ENCODE peak calls at places on chromosomes 2 and 18, in six cellular contexts. X is heart left ventricle, U is A549, M is IMR-90, E is cardiac muscle cell, Y is breast epithelium. K is an unnamed sample.

GRCh38 chr2:57990118-57990725 is 56.4 kb upstream of the VRK2 start:
- DNase-seq in M (no peak), X (no peak), E (no peak), Y (no peak), U (no peak), K (no peak)

GRCh38 chr2:16413257-16413656 is 252.4 kb downstream of the CYRIA start:
- DNase-seq in X (peak; percentile 71), U (no peak), E (no peak), Y (no peak), M (no peak), K (no peak)

GRCh38 chr2:79876430-79876829 is 363.6 kb downstream of the CTNNA2 start:
- DNase-seq in E (no peak), X (no peak), M (peak; percentile 2), U (no peak), Y (no peak), K (no peak)

GRCh38 chr2:6694555-6694954 is 171.2 kb downstream of the CMPK2 start:
- DNase-seq in U (no peak), M (no peak), X (peak; percentile 20), Y (no peak), E (no peak), K (no peak)

GRCh38 chr2:197363998-197364397 is 53.4 kb upstream of the ANKRD44 start:
- DNase-seq in X (no peak), Y (no peak), E (no peak), U (no peak), M (no peak), K (no peak)

GRCh38 chr18:36451454-36452251 is 154.1 kb downstream of the FHOD3 start:
- DNase-seq in E (no peak), X (no peak), Y (no peak), M (no peak), U (no peak), K (no peak)

GRCh38 chr2:106192752-106193490 is 1.2 kb downstream of the UXS1 start:
- DNase-seq in M (peak; percentile 87), U (peak; percentile 41), Y (no peak), E (peak; percentile 92), X (peak; percentile 20), K (no peak)

GRCh38 chr18:45363258-45363657 is 252.0 kb upstream of the SLC14A2 start:
- DNase-seq in U (no peak), X (no peak), Y (no peak), E (no peak), M (no peak), K (no peak)

GRCh38 chr2:61247204-61247812 is 85.3 kb downstream of the C2orf74 start:
- DNase-seq in X (no peak), U (no peak), E (peak; percentile 82), M (peak; percentile 48), Y (no peak), K (no peak)

GRCh38 chr2:176518823-176519222 is 249.6 kb downstream of the MTX2 start:
- DNase-seq in E (no peak), X (peak; percentile 20), Y (no peak), U (no peak), M (no peak), K (no peak)

GRCh38 chr2:181203412-181203811 is 223.0 kb downstream of the UBE2E3 start:
- DNase-seq in E (peak; percentile 33), U (peak; percentile 3), Y (no peak), X (no peak), M (peak; percentile 83), K (no peak)

GRCh38 chr2:188142088-188142487 is 149.6 kb upstream of the GULP1 start:
- DNase-seq in E (no peak), M (no peak), U (no peak), Y (no peak), X (no peak), K (no peak)

GRCh38 chr2:193141-193552 is 70.7 kb downstream of the SH3YL1 start:
- DNase-seq in Y (no peak), E (no peak), M (peak; percentile 2), U (no peak), X (no peak), K (no peak)

GRCh38 chr2:180747728-180748127 is 232.7 kb upstream of the UBE2E3 start:
- DNase-seq in X (no peak), U (no peak), E (no peak), Y (no peak), M (peak; percentile 10), K (no peak)

GRCh38 chr2:226140594-226140993 is 659.0 kb downstream of the IRS1 start:
- DNase-seq in M (no peak), E (no peak), Y (no peak), U (no peak), X (no peak), K (no peak)

GRCh38 chr2:26564121-26564520 is 77.0 kb downstream of the CIB4 start:
- DNase-seq in U (no peak), M (no peak), E (no peak), Y (no peak), X (no peak), K (no peak)

GRCh38 chr2:5938566-5938896 is 246.3 kb downstream of the SOX11 start:
- DNase-seq in Y (no peak), E (no peak), U (no peak), X (no peak), M (no peak), K (no peak)

GRCh38 chr2:38935568-38936172 is 46.0 kb downstream of the ARHGEF33 start:
- DNase-seq in E (peak; percentile 27), M (peak; percentile 84), U (no peak), Y (no peak), X (no peak), K (no peak)

GRCh38 chr2:11553661-11554429 is 20.0 kb downstream of the GREB1 start:
- DNase-seq in Y (no peak), U (no peak), X (no peak), M (peak; percentile 4), E (peak; percentile 54), K (no peak)

GRCh38 chr2:96353606-96354095 is 18.1 kb downstream of the NCAPH start:
- DNase-seq in M (no peak), X (peak; percentile 51), Y (no peak), E (peak; percentile 41), U (no peak), K (no peak)

GRCh38 chr2:117958186-117958585 is 55.7 kb downstream of the CCDC93 start:
- DNase-seq in Y (peak; percentile 17), U (no peak), M (peak; percentile 69), E (peak; percentile 66), X (no peak), K (no peak)

GRCh38 chr18:55173291-55173690 is 214.0 kb upstream of the CCDC68 start:
- DNase-seq in E (no peak), X (no peak), M (no peak), U (no peak), Y (no peak), K (no peak)

GRCh38 chr18:69759046-69759445 is 188.6 kb downstream of the CD226 start:
- DNase-seq in Y (no peak), X (no peak), E (no peak), M (peak; percentile 4), U (no peak), K (no peak)

GRCh38 chr18:69755041-69755440 is 192.6 kb downstream of the CD226 start:
- DNase-seq in M (no peak), Y (no peak), X (no peak), U (no peak), E (no peak), K (no peak)

GRCh38 chr18:69755856-69756496 is 191.7 kb downstream of the CD226 start:
- DNase-seq in M (no peak), Y (no peak), U (no peak), E (no peak), X (no peak), K (no peak)

GRCh38 chr18:69758458-69758857 is 189.2 kb downstream of the CD226 start:
- DNase-seq in U (no peak), E (no peak), X (no peak), M (peak; percentile 75), Y (no peak), K (no peak)

GRCh38 chr18:69757733-69758132 is 189.9 kb downstream of the CD226 start:
- DNase-seq in Y (no peak), U (no peak), X (no peak), M (peak; percentile 66), E (peak; percentile 6), K (no peak)
- H3K27ac ChIP-seq in Y (no peak overlapping the region), U (no peak overlapping the region), X (no peak overlapping the region), M (no peak overlapping the region), E (no peak overlapping the region), K (no peak overlapping the region)

GRCh38 chr2:67242456-67242855 is 154.7 kb upstream of the ETAA1 start:
- DNase-seq in X (no peak), U (no peak), E (no peak), Y (no peak), M (no peak), K (no peak)

GRCh38 chr2:67240507-67240906 is 156.6 kb upstream of the ETAA1 start:
- DNase-seq in M (peak; percentile 53), Y (no peak), X (no peak), E (no peak), U (no peak), K (no peak)

GRCh38 chr2:67241453-67241852 is 155.7 kb upstream of the ETAA1 start:
- DNase-seq in M (no peak), X (no peak), U (no peak), Y (no peak), E (no peak), K (no peak)

GRCh38 chr2:67234443-67234842 is 162.7 kb upstream of the ETAA1 start:
- DNase-seq in E (peak; percentile 65), U (no peak), X (no peak), M (peak; percentile 72), Y (no peak), K (no peak)

DNA sequence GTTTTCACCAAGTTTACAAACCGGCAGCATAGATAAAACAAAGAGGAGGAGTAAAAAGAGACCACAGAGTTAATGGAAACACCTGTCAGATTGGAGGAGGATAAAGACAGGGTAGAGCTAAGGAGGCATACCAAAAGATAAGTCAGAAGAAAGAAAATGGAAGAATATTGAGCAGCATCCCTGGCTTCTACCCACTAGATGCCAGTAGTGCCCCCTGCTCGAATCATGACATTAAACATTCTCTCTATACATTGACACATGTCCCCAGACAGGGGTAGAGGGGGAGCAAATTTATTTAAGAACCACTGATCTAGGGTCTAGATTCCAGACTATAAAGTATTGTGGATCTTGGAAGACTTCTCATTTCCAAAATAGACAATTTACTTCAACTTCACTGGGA is 159.8 kb upstream of the ETAA1 start:
- DNase-seq in X (no peak), E (no peak), Y (no peak), U (no peak), M (no peak), K (no peak)
- TF ChIP-seq CTCF in X (no peak), E (no peak), Y (no peak), U (no peak), M (peak; percentile 23), K (no peak)

GRCh38 chr2:25276569-25277465 is 64.9 kb downstream of the DNMT3A start:
- DNase-seq in E (peak; percentile 42), Y (peak; percentile 61), X (peak; percentile 72), M (no peak), U (peak; percentile 26), K (peak; percentile 73)
- H3K4me1 ChIP-seq in E (peaks cover 30% of the 10 kb centered on the region), Y (peaks cover 3% of the 10 kb centered on the region), X (peaks cover 68% of the 10 kb centered on the region), M (peaks cover 5% of the 10 kb centered on the region), U (no peaks in the 10 kb centered on the region), K (peaks cover 54% of the 10 kb centered on the region)

GRCh38 chr18:14928396-14928795 is 180.4 kb downstream of the ANKRD30B start:
- DNase-seq in X (no peak), Y (no peak), M (no peak), U (no peak), E (no peak), K (no peak)
- H3K27ac ChIP-seq in X (no peak overlapping the region), Y (no peak overlapping the region), M (no peak overlapping the region), U (no peak overlapping the region), E (no peak overlapping the region), K (no peak overlapping the region)

GRCh38 chr2:227674485-227674884 is 7.9 kb downstream of the SCYGR5 start:
- DNase-seq in U (no peak), M (no peak), X (no peak), Y (no peak), E (no peak), K (no peak)

GRCh38 chr2:227677928-227678327 is 11.3 kb downstream of the SCYGR5 start:
- DNase-seq in Y (no peak), M (no peak), U (no peak), X (no peak), E (no peak), K (no peak)
- TF ChIP-seq CTCF in Y (no peak), M (no peak), U (no peak), X (no peak), E (no peak), K (no peak)